ENCODE peak calls at places on chromosomes 4 and X, in five cellular contexts. D, Q, F, K and J are unnamed samples.

GRCh38 chr4:17316566-17316965 is 195.3 kb downstream of the QDPR start:
- DNase-seq in Q (no peak), F (no peak), K (no peak), D (no peak), J (no peak)

GRCh38 chr4:185726931-185727330 is 85.1 kb downstream of the SORBS2 start:
- DNase-seq in F (no peak), K (no peak), D (no peak), Q (no peak), J (no peak)

GRCh38 chrX:153967536-153968214 is 3.9 kb downstream of the HCFC1 start:
- DNase-seq in Q (no peak), D (no peak), K (no peak), F (no peak), J (no peak)

GRCh38 chrX:153640736-153641574 is 6.0 kb upstream of the DUSP9 start:
- DNase-seq in K (peak; percentile 25), Q (no peak), F (no peak), D (no peak), J (no peak)

GRCh38 chr4:84500386-84501196 is 1.5 kb upstream of the NKX6-1 start:
- DNase-seq in F (no peak), D (no peak), Q (no peak), K (no peak), J (no peak)

GRCh38 chrX:108417257-108417656 is 21.0 kb downstream of the COL4A6 start:
- DNase-seq in Q (no peak), K (no peak), D (no peak), F (no peak), J (no peak)

GRCh38 chrX:18833071-18833731 is 125.8 kb downstream of the PPEF1 start:
- DNase-seq in F (no peak), Q (no peak), K (peak; percentile 59), D (no peak), J (no peak)

GRCh38 chr4:175369087-175369486 is 443.0 kb downstream of the GPM6A start:
- DNase-seq in K (no peak), F (no peak), Q (no peak), D (no peak), J (no peak)

GRCh38 chr4:3486556-3487270 is 23.6 kb downstream of the DOK7 start:
- DNase-seq in K (peak; percentile 64), Q (no peak), D (no peak), F (no peak), J (no peak)

GRCh38 chrX:6053126-6053625 is 175.5 kb downstream of the NLGN4X start:
- DNase-seq in K (no peak), Q (no peak), D (no peak), F (no peak), J (no peak)

GRCh38 chrX:96929036-96929435 is 45.3 kb downstream of the RPA4 start:
- DNase-seq in K (no peak), Q (no peak), F (no peak), D (no peak), J (no peak)

GRCh38 chrX:2962346-2962745 is 33.2 kb upstream of the ARSD start:
- DNase-seq in Q (no peak), F (no peak), D (no peak), K (no peak), J (no peak)

GRCh38 chr4:152938237-152938969 is 2.3 kb downstream of the FHDC1 start:
- DNase-seq in Q (no peak), D (no peak), K (no peak), F (no peak), J (no peak)

GRCh38 chr4:152937280-152937534 is 1.1 kb downstream of the FHDC1 start:
- DNase-seq in D (no peak), F (no peak), K (no peak), Q (no peak), J (no peak)

GRCh38 chr4:152936446-152937279 is 540 bp downstream of the FHDC1 start:
- DNase-seq in Q (no peak), D (peak; percentile 78), F (no peak), K (peak; percentile 81), J (no peak)

GRCh38 chr4:152935661-152936445 is at the start of gene FHDC1:
- DNase-seq in F (peak; percentile 29), Q (no peak), D (peak; percentile 89), K (peak; percentile 80), J (no peak)

DNA sequence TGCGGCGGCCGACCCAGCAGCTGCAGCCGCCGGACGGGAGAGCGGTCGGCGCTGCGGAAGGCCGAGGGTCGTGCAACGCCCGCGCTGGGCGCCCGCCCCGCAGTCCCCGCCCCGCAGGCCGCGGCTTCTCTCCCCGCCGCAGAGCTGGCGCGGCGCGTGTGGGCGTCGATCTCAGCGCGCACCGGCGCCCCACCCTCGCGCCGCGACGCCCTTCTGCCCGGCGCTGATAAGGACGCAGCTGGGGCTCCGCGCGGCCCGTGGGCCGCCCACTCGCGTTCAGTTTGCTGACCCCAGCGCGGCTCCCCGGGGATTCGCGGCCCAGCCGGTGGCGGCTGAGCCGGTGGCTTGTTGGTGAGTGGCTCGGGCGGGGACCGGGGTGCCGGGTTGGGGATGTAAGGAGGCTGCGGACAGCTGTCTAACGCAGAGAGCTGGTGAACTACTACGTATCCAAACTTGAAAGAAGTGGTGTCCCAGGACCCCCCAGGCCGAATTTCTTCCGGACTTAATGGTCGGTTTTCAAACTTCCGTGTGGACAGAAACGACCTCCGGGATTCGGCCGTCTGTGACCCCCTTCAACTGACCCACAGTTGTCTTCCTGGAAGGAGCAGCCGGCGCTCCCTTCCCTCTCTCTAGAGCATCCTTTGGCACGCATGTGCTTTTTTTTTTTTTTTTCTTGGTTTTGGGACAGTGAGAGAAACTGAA is 1.6 kb downstream of the FHDC1 start:
- DNase-seq in K (peak; percentile 78), F (no peak), D (peak; percentile 63), Q (no peak), J (no peak)
- TF ChIP-seq POLR2AphosphoS5 in K (no peak), F (no peak), D (no peak), Q (no peak), J (no peak)

GRCh38 chr4:15778742-15779231 is 659 bp downstream of the CD38 start:
- DNase-seq in Q (no peak), K (no peak), D (peak; percentile 53), F (no peak), J (no peak)

GRCh38 chr4:15779789-15780188 is 1.7 kb downstream of the CD38 start:
- DNase-seq in D (no peak), Q (no peak), K (no peak), F (no peak), J (no peak)

GRCh38 chr4:15777697-15778096 is 431 bp upstream of the CD38 start:
- DNase-seq in F (no peak), D (no peak), K (no peak), Q (no peak), J (no peak)

GRCh38 chr4:15778191-15778741 is at the start of gene CD38:
- DNase-seq in F (no peak), K (peak; percentile 78), D (peak; percentile 73), Q (peak; percentile 67), J (no peak)

GRCh38 chr4:15779336-15779735 is 1.2 kb downstream of the CD38 start:
- DNase-seq in Q (no peak), K (peak; percentile 73), F (no peak), D (peak; percentile 53), J (peak; percentile 47)
- H3K27ac ChIP-seq in Q (peak overlapping the region; percentile 38), K (no peak overlapping the region), F (no peak overlapping the region), D (no peak overlapping the region), J (peak overlapping the region; percentile 36)

DNA sequence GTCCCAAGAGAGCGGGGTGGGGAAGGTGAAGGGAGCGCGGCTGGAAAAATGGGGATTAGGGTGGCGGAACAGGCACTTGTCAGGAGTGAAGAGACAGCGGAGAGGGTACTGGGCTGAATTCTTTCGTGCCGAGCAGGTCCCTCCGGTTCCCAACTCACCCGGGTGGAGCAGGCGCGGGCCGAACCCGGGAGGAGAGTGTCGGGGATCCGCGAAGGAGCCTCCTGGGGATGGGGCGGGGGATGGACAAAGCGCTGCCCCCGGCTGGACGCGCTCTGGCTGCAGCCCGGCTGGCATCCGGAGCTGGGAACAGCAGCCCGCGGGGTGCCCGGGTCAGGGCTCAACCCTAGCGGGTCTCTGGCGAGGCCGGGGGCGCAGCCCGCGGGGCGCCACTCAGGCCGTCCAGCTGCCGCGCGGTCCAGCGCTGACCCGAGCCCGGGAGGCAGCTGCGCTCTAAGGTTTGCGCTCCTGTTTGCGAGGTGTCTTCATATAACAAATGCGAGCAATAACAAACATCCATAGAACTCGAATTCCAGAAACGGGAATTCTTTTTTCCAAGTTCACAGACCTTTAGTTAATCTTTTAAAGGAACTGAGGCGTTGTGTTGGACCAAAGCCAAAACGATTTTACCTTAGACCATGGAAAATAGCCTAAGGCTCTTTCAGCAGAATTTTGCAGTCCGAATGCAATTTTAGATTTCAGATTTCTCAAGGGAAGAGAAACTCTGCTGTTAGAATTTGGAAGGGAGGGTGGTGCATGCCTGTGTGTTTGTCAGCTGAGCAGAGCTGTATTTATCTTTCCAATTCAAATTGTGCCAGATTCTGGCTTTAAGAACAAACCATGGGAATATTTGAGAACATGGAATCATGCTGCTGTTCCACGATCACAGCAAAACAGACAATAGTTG is 707 bp downstream of the NPY5R start:
- DNase-seq in F (no peak), D (no peak), K (peak; percentile 47), Q (no peak), J (no peak)
- H3K9ac ChIP-seq in F (no peak overlapping the region), D (no peak overlapping the region), K (no peak overlapping the region), Q (no peak overlapping the region), J (peak overlapping the region; percentile 85)

GRCh38 chrX:109925656-109926055 is 77.3 kb upstream of the TMEM164 start:
- DNase-seq in K (no peak), D (no peak), F (no peak), Q (no peak), J (no peak)
- TF ChIP-seq POLR2AphosphoS5 in K (no peak), D (no peak), F (no peak), Q (no peak), J (no peak)

DNA sequence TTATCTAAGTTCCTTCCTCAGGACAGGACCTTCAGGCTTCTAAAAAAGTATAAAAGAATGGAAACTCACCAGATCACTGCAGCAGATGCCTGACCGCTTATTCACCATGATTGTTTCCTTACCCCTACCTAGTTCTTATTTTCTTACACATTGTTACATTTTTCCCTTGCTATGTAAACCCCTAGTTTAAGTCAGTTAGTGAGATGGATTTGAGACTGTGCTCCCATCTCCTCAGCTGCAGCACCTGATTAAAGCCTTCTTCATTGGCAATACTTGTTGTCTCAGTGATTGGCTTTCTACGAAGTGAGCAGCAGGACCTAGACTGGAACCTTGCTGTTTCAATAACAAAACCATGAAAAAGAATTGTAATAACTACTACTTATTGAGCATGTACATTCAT is 4.7 kb downstream of the SPARCL1 start:
- DNase-seq in D (no peak), K (no peak), Q (no peak), F (no peak), J (no peak)
- H3K27ac ChIP-seq in D (no peak overlapping the region), K (no peak overlapping the region), Q (no peak overlapping the region), F (no peak overlapping the region), J (no peak overlapping the region)

DNA sequence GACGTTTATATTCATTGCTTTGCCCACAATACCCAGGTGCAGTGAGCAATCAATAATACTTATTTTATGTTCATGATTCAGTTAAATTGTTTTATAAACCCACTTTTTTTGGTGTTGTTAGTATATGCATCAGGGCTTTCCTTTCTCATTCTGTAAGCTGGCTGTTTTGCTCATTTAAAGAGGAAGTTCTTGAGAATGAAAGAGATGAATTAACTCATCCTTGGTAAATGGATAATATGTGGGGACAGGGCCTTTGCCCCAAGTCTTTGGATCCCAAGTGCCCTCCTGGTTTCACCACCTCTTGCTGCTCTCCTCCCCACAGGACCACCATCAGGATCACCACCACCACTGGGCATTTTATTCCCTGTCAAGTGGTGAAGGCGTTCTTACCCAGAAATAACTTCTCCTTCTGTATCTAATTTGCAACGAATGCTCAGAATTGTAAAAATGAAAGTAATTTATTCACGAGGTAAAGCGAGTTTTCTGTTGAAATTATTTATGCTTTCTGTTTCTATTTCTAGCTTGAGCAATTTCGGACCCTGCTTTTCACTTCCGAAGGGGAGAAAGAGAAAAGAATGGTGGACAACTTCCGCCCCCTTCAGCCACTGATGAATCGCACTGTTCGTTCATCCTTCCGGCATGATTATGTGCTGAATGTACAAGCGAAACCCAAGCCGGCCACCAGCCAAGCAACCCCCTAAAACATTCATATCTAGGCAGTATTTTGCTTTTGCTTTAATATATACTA is 8.1 kb upstream of the ZRSR2 start:
- DNase-seq in D (no peak), F (no peak), K (no peak), Q (peak; percentile 57), J (no peak)
- H3K9ac ChIP-seq in D (no peak overlapping the region), F (no peak overlapping the region), K (no peak overlapping the region), Q (peak overlapping the region; percentile 87), J (no peak overlapping the region)

GRCh38 chrX:15493118-15494082 is at the start of gene PIR:
- DNase-seq in F (peak; percentile 68), D (peak; percentile 81), K (peak; percentile 83), Q (peak; percentile 17), J (no peak)
- TF ChIP-seq POLR2AphosphoS5 in F (peak; percentile 69), D (no peak), K (peak; percentile 42), Q (no peak), J (no peak)